ENCODE peak calls at places on chromosomes 2 and 18, in ten cellular contexts. A, X, U, E, K, V, C, F, S and M are unnamed samples.
A peak's percentile ranks its signal among the peaks of the same experiment; 100 is the strongest.

GRCh38 chr2:49026706-49027105 is 127.6 kb downstream of the FSHR start:
- DNase-seq in A (no peak), X (no peak), U (no peak), E (no peak), K (no peak), V (no peak), C (no peak), F (no peak), S (no peak), M (no peak)

GRCh38 chr18:12238861-12239260 is 15.3 kb upstream of the CIDEA start:
- DNase-seq in A (no peak), X (no peak), U (no peak), E (no peak), K (no peak), V (no peak), C (no peak), F (no peak), S (no peak), M (no peak)

GRCh38 chr2:149188291-149188690 is 142.1 kb upstream of the LYPD6 start:
- DNase-seq in A (no peak), X (no peak), U (no peak), E (no peak), K (peak; percentile 37), V (no peak), C (no peak), F (no peak), S (no peak), M (no peak)

GRCh38 chr2:55157474-55157884 is 74.6 kb downstream of the CLHC1 start:
- DNase-seq in A (no peak), X (no peak), U (peak; percentile 42), E (no peak), K (no peak), V (no peak), C (no peak), F (no peak), S (no peak), M (no peak)

GRCh38 chr2:232434563-232435374 is 21.2 kb upstream of the ALPI start:
- DNase-seq in A (peak; percentile 47), X (no peak), U (no peak), E (no peak), K (no peak), V (no peak), C (no peak), F (no peak), S (no peak), M (no peak)

GRCh38 chr2:145687445-145688104 is 1167.7 kb upstream of the ZEB2 start:
- DNase-seq in A (no peak), X (no peak), U (no peak), E (no peak), K (peak; percentile 76), V (no peak), C (no peak), F (no peak), S (no peak), M (no peak)

GRCh38 chr18:42174909-42175308 is 219.9 kb downstream of the PIK3C3 start:
- DNase-seq in A (no peak), X (no peak), U (no peak), E (no peak), K (peak; percentile 45), V (no peak), C (no peak), F (no peak), S (no peak), M (no peak)

GRCh38 chr2:135820003-135820618 is 16.9 kb downstream of the LCT start:
- DNase-seq in A (no peak), X (no peak), U (no peak), E (no peak), K (no peak), V (no peak), C (no peak), F (peak; percentile 30), S (no peak), M (no peak)

GRCh38 chr2:36889782-36890181 is 76.6 kb downstream of the STRN start:
- DNase-seq in A (no peak), X (no peak), U (no peak), E (no peak), K (peak; percentile 99), V (no peak), C (peak; percentile 94), F (no peak), S (peak; percentile 36), M (no peak)

GRCh38 chr2:11746376-11746806 is at the start of gene LPIN1:
- DNase-seq in A (peak; percentile 95), X (peak; percentile 93), U (peak; percentile 87), E (peak; percentile 56), K (peak; percentile 43), V (peak; percentile 93), C (no peak), F (peak; percentile 88), S (peak; percentile 49), M (peak; percentile 96)

GRCh38 chr18:56645415-56646016 is 5.6 kb upstream of the WDR7 start:
- DNase-seq in A (no peak), X (no peak), U (no peak), E (no peak), K (peak; percentile 16), V (no peak), C (no peak), F (no peak), S (peak; percentile 26), M (no peak)

GRCh38 chr2:37829202-37829601 is 95.9 kb upstream of the RMDN2 start:
- DNase-seq in A (no peak), X (no peak), U (peak; percentile 54), E (peak; percentile 40), K (peak; percentile 65), V (no peak), C (no peak), F (no peak), S (no peak), M (no peak)

GRCh38 chr2:79369127-79369526 is 143.7 kb upstream of the CTNNA2 start:
- DNase-seq in A (no peak), X (no peak), U (no peak), E (no peak), K (no peak), V (no peak), C (no peak), F (no peak), S (no peak), M (peak; percentile 64)

GRCh38 chr2:126909781-126910180 is 11.1 kb downstream of the TEX51 start:
- DNase-seq in A (no peak), X (no peak), U (no peak), E (no peak), K (no peak), V (no peak), C (no peak), F (no peak), S (no peak), M (no peak)

GRCh38 chr2:217142649-217143266 is 282.9 kb upstream of the TNP1 start:
- DNase-seq in A (no peak), X (peak; percentile 10), U (no peak), E (no peak), K (peak; percentile 37), V (no peak), C (no peak), F (no peak), S (peak; percentile 29), M (peak; percentile 79)

GRCh38 chr2:176100547-176101140 is 1.0 kb downstream of the HOXD12 start:
- DNase-seq in A (no peak), X (no peak), U (no peak), E (no peak), K (no peak), V (no peak), C (no peak), F (no peak), S (no peak), M (no peak)
- H3K27me3 ChIP-seq in A (peaks cover 99% of the 10 kb centered on the region), X (peaks cover 100% of the 10 kb centered on the region), U (peaks cover 100% of the 10 kb centered on the region), E (peaks cover 70% of the 10 kb centered on the region), K (peaks cover 87% of the 10 kb centered on the region), V (peaks cover 64% of the 10 kb centered on the region), C (peaks cover 3% of the 10 kb centered on the region), F (peaks cover 99% of the 10 kb centered on the region), S (no peaks in the 10 kb centered on the region), M (peaks cover 96% of the 10 kb centered on the region)

DNA sequence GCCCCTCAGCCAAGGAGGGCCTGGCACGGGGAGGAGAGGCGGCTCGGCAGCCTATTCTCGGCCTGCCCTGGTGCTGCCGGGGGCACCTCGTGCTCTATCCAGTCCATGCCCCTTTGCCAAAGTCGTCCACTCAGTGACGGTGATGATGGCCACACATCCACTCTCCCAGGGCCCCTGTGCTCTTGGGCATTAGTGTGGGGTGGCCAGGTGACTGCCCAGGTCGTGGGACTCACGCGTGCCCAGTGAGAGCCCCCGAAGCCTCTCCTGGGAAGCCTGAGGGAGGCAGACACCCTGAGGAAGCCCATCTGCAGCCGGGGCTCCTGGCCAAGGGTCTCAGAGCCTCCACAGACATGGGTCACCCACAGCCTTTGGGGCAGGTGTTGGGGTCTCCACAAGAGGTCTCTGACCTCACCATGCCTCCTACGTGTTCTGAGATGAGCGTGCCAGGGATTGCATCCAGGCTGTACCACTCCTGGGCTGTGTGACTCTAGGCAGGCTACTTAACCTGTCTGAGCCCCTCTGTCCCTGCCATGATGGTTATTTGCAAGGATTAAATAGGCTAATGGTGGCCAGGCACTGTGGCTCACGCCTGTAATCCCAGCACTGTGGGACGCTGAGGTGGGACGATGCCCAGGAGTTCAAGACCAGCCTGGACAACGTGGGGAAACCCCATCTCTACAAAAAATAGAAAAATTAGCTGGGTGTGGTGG is 12.9 kb downstream of the RAMP1 start:
- DNase-seq in A (peak; percentile 51), X (no peak), U (no peak), E (no peak), K (no peak), V (no peak), C (no peak), F (no peak), S (no peak), M (no peak)
- H3K27me3 ChIP-seq in A (no peaks in the 10 kb centered on the region), X (no peaks in the 10 kb centered on the region), U (no peaks in the 10 kb centered on the region), E (no peaks in the 10 kb centered on the region), K (no peaks in the 10 kb centered on the region), V (no peaks in the 10 kb centered on the region), C (no peaks in the 10 kb centered on the region), F (peaks cover 3% of the 10 kb centered on the region), S (no peaks in the 10 kb centered on the region), M (no peaks in the 10 kb centered on the region)

GRCh38 chr2:237479747-237480146 is 7.3 kb upstream of the MLPH start:
- DNase-seq in A (no peak), X (no peak), U (no peak), E (no peak), K (no peak), V (no peak), C (no peak), F (no peak), S (no peak), M (no peak)
- H3K27me3 ChIP-seq in A (no peaks in the 10 kb centered on the region), X (no peaks in the 10 kb centered on the region), U (peaks cover 5% of the 10 kb centered on the region), E (no peaks in the 10 kb centered on the region), K (no peaks in the 10 kb centered on the region), V (no peaks in the 10 kb centered on the region), C (no peaks in the 10 kb centered on the region), F (no peaks in the 10 kb centered on the region), S (no peaks in the 10 kb centered on the region), M (peaks cover 5% of the 10 kb centered on the region)

GRCh38 chr18:55064760-55065159 is 105.5 kb upstream of the CCDC68 start:
- DNase-seq in A (no peak), X (no peak), U (no peak), E (no peak), K (no peak), V (no peak), C (no peak), F (no peak), S (no peak), M (no peak)

GRCh38 chr18:55069497-55069896 is 110.2 kb upstream of the CCDC68 start:
- DNase-seq in A (no peak), X (no peak), U (no peak), E (no peak), K (no peak), V (no peak), C (no peak), F (no peak), S (no peak), M (no peak)

DNA sequence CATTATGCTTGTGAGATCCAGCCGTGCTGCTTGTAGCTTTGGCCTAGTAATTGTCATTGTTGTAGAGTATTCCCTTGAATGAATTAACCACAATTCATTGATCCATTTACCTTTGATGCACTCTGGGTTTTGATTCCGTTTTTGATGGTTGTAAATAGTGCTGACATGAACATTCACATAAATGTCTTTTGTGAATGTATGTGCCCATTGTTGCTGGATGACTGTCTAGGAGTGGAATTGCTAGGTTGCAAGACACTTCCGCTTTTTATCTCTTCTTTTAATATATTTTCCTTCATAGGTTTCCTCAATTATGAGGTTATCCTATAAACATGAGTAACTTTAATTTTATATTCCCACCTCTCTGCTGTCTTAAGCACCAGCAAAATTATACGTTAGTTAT is 104.8 kb upstream of the CCDC68 start:
- DNase-seq in A (no peak), X (no peak), U (no peak), E (no peak), K (no peak), V (no peak), C (no peak), F (no peak), S (no peak), M (no peak)
- H3K27me3 ChIP-seq in A (no peaks in the 10 kb centered on the region), X (no peaks in the 10 kb centered on the region), U (no peaks in the 10 kb centered on the region), E (no peaks in the 10 kb centered on the region), K (peaks cover under 1% of the 10 kb centered on the region), V (no peaks in the 10 kb centered on the region), C (no peaks in the 10 kb centered on the region), F (no peaks in the 10 kb centered on the region), S (peaks cover 2% of the 10 kb centered on the region), M (no peaks in the 10 kb centered on the region)